ENCODE peak calls at places on chromosomes 16 and 17, in five cellular contexts. H is stomach, P is sigmoid colon, G is A549, N is body of pancreas. D is an unnamed sample.

GRCh38 chr16:23801387-23801786 is 34.4 kb upstream of the PRKCB start:
- DNase-seq in H (peak), P (peak), G (peak), N (peak), D (peak)

GRCh38 chr16:72847187-72848044 is 200.5 kb downstream of the ZFHX3 start:
- DNase-seq in H (no peak), P (no peak), G (peak), N (peak), D (peak)

GRCh38 chr16:67833418-67834241 is 8.5 kb upstream of the THAP11 start:
- DNase-seq in H (peak), P (peak), G (peak), N (peak), D (peak)

GRCh38 chr16:19307587-19308241 is 22.2 kb downstream of the CLEC19A start:
- DNase-seq in H (no peak), P (no peak), G (no peak), N (no peak), D (no peak)

GRCh38 chr17:44216674-44217073 is 2.8 kb downstream of the UBTF start:
- DNase-seq in H (no peak), P (no peak), G (no peak), N (no peak), D (no peak)

GRCh38 chr16:16127469-16128116 is 95.7 kb downstream of the ABCC6 start:
- DNase-seq in H (peak), P (peak), G (peak), N (peak), D (peak)

GRCh38 chr16:1691276-1691675 is 13.2 kb downstream of the JPT2 start:
- DNase-seq in H (no peak), P (no peak), G (peak), N (no peak), D (no peak)

GRCh38 chr17:65078441-65079160 is 22.1 kb upstream of the GNA13 start:
- DNase-seq in H (peak), P (peak), G (no peak), N (no peak), D (no peak)

DNA sequence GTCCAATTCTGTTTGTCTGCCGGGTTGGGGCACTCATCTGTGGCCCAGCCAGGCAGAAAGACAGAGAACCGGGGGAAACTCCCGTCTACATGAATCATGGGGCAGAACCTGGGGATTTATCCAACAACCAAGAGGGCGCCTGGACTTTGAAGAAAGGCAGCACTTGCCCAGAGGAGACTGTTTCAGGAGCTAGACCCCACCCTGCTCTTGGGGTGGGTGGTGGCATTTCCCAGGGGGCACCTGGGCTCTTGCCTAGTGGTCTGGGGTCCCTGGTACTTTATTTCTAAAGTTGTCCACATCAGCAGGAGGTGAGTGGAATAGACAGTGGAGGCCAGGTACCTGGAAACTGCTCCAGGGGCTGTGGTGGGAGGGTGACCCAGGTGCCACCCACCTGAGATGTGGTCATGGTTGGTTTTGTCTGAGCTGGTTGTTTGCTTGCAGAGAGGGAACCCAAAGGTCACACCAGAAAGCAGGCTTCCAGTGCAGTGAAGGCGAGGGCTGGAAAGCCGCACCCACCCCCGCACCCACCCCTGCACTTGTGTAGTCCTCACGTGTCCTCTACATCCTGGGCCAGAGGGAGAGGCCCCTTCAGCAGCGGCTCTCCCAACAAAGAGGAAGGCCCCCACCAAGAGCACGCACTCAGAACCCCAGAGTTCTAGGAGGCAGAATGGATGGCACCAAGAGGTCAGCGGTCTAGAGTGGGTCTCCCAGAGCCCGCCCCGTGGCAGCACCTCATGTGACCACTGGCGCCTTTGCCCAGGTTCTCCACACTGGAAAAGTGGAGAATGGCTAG is 92.5 kb upstream of the CBX4 start:
- DNase-seq in H (no peak), P (no peak), G (no peak), N (no peak), D (no peak)
- H3K4me3 ChIP-seq in H (no peak), P (no peak), G (no peak), N (no peak), D (no peak)

GRCh38 chr16:29802416-29802935 is 3.9 kb upstream of the MAZ start:
- DNase-seq in H (no peak), P (no peak), G (no peak), N (no peak), D (no peak)
- TF ChIP-seq POLR2A in H (no peak), P (no peak), G (no peak), N (no peak), D (no peak)

GRCh38 chr16:28062261-28063046 is 1.1 kb downstream of the GSG1L start:
- DNase-seq in H (no peak), P (no peak), G (no peak), N (no peak), D (no peak)
- H3K4me3 ChIP-seq in H (peak), P (peak), G (peak), N (no peak), D (no peak)

GRCh38 chr16:70250748-70251650 is 741 bp downstream of the EXOSC6 start:
- DNase-seq in H (peak), P (no peak), G (peak), N (peak), D (peak)
- TF ChIP-seq POLR2A in H (no peak), P (no peak), G (no peak), N (no peak), D (no peak)

DNA sequence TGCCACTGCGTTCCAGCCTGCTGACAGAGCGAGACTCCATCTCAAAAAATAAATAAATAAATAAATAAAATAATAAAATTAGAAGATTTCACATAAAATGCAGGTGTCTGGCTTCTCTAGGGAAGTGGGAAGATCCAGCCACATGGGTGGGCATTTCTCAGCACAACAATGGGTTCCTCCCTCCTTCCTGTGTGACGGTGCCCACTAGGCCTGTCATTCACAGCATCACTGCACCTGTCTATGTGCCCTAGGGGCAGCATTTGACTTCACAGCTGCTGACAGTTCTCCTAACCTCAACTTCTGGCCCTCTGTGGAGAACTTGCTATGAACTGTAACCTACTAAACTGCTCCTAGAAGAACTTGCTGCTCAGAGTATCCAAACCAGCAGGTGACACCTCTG is 3.0 kb downstream of the ABHD15 start:
- DNase-seq in H (peak), P (no peak), G (no peak), N (no peak), D (no peak)
- H3K4me3 ChIP-seq in H (no peak), P (no peak), G (no peak), N (no peak), D (no peak)

GRCh38 chr16:85897384-85897783 is 1.6 kb upstream of the IRF8 start:
- DNase-seq in H (no peak), P (no peak), G (no peak), N (no peak), D (no peak)
- TF ChIP-seq POLR2A in H (no peak), P (no peak), G (no peak), N (no peak), D (no peak)

DNA sequence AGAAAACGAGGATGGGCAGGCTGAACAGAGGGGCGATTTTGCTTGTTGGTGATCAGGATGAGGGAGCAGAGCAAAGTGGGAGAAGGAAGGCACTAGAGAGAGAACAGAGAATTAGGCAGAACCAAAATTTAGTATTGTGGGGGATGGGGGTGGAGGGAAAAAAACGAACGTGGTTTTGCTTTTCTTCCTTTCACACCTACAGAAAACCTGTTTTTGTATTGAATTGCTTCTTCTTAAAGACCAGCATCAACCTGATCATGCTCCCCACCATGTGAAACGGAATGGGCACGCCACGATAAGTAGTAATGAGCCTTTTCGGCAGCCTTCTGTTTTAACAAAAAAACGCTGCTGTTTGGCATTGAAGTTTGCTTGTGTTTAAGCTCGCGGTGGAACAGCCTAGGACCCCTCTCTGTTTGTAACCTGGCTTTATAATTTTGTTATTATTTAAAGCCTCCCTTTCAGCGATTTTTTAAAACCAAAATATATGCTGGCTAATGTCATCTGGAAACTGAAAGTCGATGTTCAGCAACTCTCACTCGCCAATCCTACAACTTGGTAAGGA is 36.8 kb downstream of the ERCC4 start:
- DNase-seq in H (no peak), P (no peak), G (no peak), N (no peak), D (no peak)
- H3K4me3 ChIP-seq in H (peak), P (peak), G (peak), N (no peak), D (no peak)

D was measured in thyroid gland.